ENCODE peak calls at places on chromosomes 16 and 17, in eight cellular contexts. U, W, X, N, V, M, Q and F are unnamed samples.

GRCh38 chr16:46691720-46692119 is 2.3 kb downstream of the ORC6 start:
- DNase-seq in U (no peak), W (peak; percentile 14), X (no peak), N (no peak), V (no peak), M (no peak), Q (no peak), F (no peak)

GRCh38 chr17:17710355-17710727 is 29.1 kb downstream of the RAI1 start:
- DNase-seq in U (no peak), W (no peak), X (no peak), N (no peak), V (no peak), M (no peak), Q (peak; percentile 71), F (no peak)

GRCh38 chr17:58277107-58277506 is 3.6 kb downstream of the MPO start:
- DNase-seq in U (peak; percentile 43), W (no peak), X (no peak), N (no peak), V (no peak), M (no peak), Q (no peak), F (no peak)

GRCh38 chr17:55417411-55418268 is 4.0 kb downstream of the MMD start:
- DNase-seq in U (no peak), W (no peak), X (no peak), N (no peak), V (no peak), M (no peak), Q (no peak), F (no peak)

GRCh38 chr17:79020631-79021301 is 3.2 kb upstream of the C1QTNF1 start:
- DNase-seq in U (peak; percentile 37), W (no peak), X (no peak), N (no peak), V (no peak), M (no peak), Q (peak; percentile 41), F (no peak)

GRCh38 chr16:75443301-75443700 is 10.0 kb upstream of the CFDP1 start:
- DNase-seq in U (peak; percentile 40), W (peak; percentile 27), X (no peak), N (no peak), V (no peak), M (no peak), Q (no peak), F (peak; percentile 72)

GRCh38 chr17:64779344-64780095 is 117.4 kb upstream of the SMURF2 start:
- DNase-seq in U (no peak), W (no peak), X (no peak), N (no peak), V (no peak), M (no peak), Q (peak; percentile 81), F (no peak)

GRCh38 chr17:7502987-7503386 is 18.8 kb downstream of the POLR2A start:
- DNase-seq in U (peak; percentile 22), W (no peak), X (no peak), N (no peak), V (no peak), M (no peak), Q (peak; percentile 84), F (no peak)

GRCh38 chr16:64390102-64390501 is 731.8 kb downstream of the CDH11 start:
- DNase-seq in U (no peak), W (no peak), X (no peak), N (no peak), V (no peak), M (no peak), Q (no peak), F (no peak)

GRCh38 chr17:68821860-68822693 is 133.1 kb downstream of the ABCA8 start:
- DNase-seq in U (peak; percentile 87), W (peak; percentile 97), X (peak; percentile 23), N (no peak), V (peak; percentile 77), M (peak; percentile 96), Q (no peak), F (peak; percentile 10)

GRCh38 chr17:7858487-7858832 is 657 bp downstream of the CYB5D1 start:
- DNase-seq in U (peak; percentile 92), W (peak; percentile 57), X (no peak), N (no peak), V (peak; percentile 69), M (peak; percentile 39), Q (peak; percentile 91), F (no peak)

GRCh38 chr17:62648247-62648953 is 20.9 kb downstream of the MRC2 start:
- DNase-seq in U (peak; percentile 42), W (no peak), X (no peak), N (no peak), V (no peak), M (no peak), Q (peak; percentile 40), F (no peak)

GRCh38 chr17:11446316-11446715 is 152.0 kb upstream of the DNAH9 start:
- DNase-seq in U (no peak), W (no peak), X (no peak), N (no peak), V (no peak), M (no peak), Q (no peak), F (no peak)

GRCh38 chr17:44221862-44222111 is 2.3 kb upstream of the UBTF start:
- DNase-seq in U (no peak), W (no peak), X (no peak), N (no peak), V (no peak), M (no peak), Q (peak; percentile 86), F (no peak)

DNA sequence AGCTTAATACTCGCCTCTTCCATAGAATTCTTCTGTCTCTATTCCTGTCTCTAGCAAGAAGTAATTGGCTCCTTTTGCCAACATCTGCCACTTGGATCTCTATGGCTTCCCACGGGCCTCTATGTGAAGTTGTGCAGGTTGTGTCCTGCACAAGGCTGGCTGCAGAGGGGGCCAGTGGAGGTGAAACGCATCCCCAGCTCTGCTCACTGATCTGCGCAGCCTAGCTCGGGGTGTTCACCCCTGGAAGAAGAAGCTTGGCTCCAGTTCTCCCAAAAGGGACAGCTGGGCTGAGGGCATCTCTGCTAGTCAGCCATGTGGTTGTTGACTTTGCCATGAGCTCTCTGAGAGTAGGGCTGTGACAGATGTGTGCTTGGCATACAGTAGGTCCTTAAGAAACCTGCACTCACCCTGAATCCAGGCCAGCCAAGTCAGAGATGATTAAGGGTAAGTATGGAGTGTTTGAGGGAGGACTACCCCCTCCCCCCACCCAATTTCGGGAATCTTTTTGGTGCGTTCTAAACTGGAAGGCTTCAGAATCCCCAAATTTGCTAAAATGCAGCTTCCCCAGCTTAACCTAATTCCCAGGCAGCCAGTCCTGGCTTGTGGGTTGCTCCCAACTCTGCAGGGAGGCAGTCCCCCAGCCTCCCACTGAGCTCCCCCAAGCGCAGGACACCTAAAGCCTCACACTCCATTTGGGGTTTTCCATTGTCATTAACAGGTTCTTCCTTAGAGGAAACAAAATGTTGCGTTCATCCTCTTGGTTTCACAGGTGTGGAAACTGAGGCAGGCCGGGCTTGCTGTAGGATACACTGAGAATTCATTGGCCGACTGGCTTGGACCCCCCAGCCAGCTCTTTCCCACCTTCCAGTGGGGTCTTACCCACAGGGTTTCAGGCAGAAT is 2.1 kb upstream of the TAC4 start:
- DNase-seq in U (no peak), W (no peak), X (no peak), N (no peak), V (no peak), M (no peak), Q (no peak), F (no peak)
- H3K4me1 ChIP-seq in U (peaks cover 4% of the 10 kb centered on the region), W (peaks cover 2% of the 10 kb centered on the region), X (peaks cover 4% of the 10 kb centered on the region), N (peaks cover 15% of the 10 kb centered on the region), V (peaks cover 3% of the 10 kb centered on the region), M (peaks cover 10% of the 10 kb centered on the region), Q (peaks cover 25% of the 10 kb centered on the region), F (peaks cover 4% of the 10 kb centered on the region)

GRCh38 chr17:1294157-1294717 is 14.8 kb downstream of the TRARG1 start:
- DNase-seq in U (no peak), W (no peak), X (no peak), N (peak; percentile 38), V (no peak), M (no peak), Q (no peak), F (no peak)
- H3K4me1 ChIP-seq in U (no peaks in the 10 kb centered on the region), W (no peaks in the 10 kb centered on the region), X (peaks cover 5% of the 10 kb centered on the region), N (no peaks in the 10 kb centered on the region), V (no peaks in the 10 kb centered on the region), M (no peaks in the 10 kb centered on the region), Q (peaks cover 2% of the 10 kb centered on the region), F (no peaks in the 10 kb centered on the region)

GRCh38 chr16:56336071-56336688 is 89.2 kb downstream of the AMFR start:
- DNase-seq in U (no peak), W (no peak), X (peak; percentile 41), N (no peak), V (no peak), M (no peak), Q (no peak), F (no peak)

GRCh38 chr16:56336711-56337110 is 88.6 kb downstream of the AMFR start:
- DNase-seq in U (no peak), W (no peak), X (no peak), N (no peak), V (no peak), M (no peak), Q (no peak), F (no peak)

GRCh38 chr16:56337858-56338325 is 87.5 kb downstream of the AMFR start:
- DNase-seq in U (no peak), W (no peak), X (no peak), N (no peak), V (no peak), M (no peak), Q (no peak), F (no peak)

GRCh38 chr16:56338566-56339318 is 86.6 kb downstream of the AMFR start:
- DNase-seq in U (no peak), W (no peak), X (no peak), N (no peak), V (no peak), M (no peak), Q (no peak), F (no peak)

GRCh38 chr16:56337131-56337857 is 88.1 kb downstream of the AMFR start:
- DNase-seq in U (no peak), W (no peak), X (no peak), N (no peak), V (no peak), M (no peak), Q (no peak), F (no peak)
- H3K4me1 ChIP-seq in U (no peaks in the 10 kb centered on the region), W (peaks cover 2% of the 10 kb centered on the region), X (peaks cover 36% of the 10 kb centered on the region), N (no peaks in the 10 kb centered on the region), V (peaks cover 4% of the 10 kb centered on the region), M (no peaks in the 10 kb centered on the region), Q (no peaks in the 10 kb centered on the region), F (peaks cover 11% of the 10 kb centered on the region)

DNA sequence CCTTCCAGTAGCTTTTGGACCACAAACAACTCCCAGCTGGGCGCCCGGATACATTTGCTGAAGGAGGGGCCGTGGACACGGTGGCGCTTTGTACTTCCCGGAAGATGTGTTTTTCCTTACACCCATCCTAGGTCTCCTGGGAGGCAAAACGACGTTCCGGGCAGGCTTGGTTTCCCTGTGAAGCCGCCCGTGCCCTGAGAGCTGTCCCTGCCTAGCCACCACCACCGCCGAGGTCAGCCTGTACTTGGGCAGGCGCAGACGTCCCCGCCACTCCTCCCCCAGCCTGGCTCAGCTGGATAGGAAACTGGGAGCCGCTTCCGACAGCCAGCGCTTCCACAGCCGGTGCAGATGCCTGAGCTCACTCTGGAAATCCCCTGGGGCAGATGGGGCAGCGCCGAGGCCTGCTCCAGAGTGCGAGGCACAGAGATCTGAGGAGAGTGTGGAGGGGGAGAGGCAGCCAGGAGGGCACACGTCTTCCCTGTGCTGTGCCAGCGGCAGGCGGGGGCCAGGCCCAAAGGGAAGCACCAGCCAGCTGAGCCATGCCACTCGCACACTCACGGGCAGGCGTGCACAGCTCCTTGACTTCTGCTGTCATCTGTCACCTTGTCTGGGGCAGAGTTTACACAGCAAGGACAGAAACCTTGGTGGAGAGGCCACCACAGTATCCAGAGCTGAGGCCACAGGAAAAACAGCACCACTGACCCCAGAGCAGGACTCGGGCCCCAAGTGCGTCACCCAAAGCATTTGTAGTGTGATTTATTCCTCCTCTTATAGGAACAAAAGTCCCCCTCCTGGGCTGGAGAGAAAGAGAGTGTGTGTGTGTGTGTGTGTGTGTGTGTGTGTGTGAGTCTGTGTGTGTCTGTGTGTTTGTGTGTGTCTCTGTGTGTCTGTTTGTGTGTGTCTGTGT is 3.0 kb downstream of the RHBDF2 start:
- DNase-seq in U (peak; percentile 91), W (peak; percentile 84), X (peak; percentile 79), N (peak; percentile 81), V (peak; percentile 75), M (peak; percentile 75), Q (peak; percentile 87), F (peak; percentile 96)
- H3K4me1 ChIP-seq in U (peaks cover 13% of the 10 kb centered on the region), W (peaks cover 22% of the 10 kb centered on the region), X (peaks cover 43% of the 10 kb centered on the region), N (peaks cover 76% of the 10 kb centered on the region), V (peaks cover 41% of the 10 kb centered on the region), M (peaks cover 49% of the 10 kb centered on the region), Q (no peaks in the 10 kb centered on the region), F (peaks cover 23% of the 10 kb centered on the region)